ENCODE peak calls at places on chromosomes 2 and 18, in seven cellular contexts. S, L, Q, E, O, D and I are unnamed samples.

GRCh38 chr2:152924722-152925121 is 206.3 kb downstream of the ARL6IP6 start:
- DNase-seq in S (peak), E (no peak), L (no peak), D (peak), Q (no peak), O (no peak), I (no peak)

GRCh38 chr2:219001577-219002394 is 8.6 kb upstream of the CRYBA2 start:
- DNase-seq in E (no peak), S (peak), Q (no peak), L (no peak), D (no peak), O (peak), I (no peak)

GRCh38 chr2:119744335-119744939 is 15.3 kb upstream of the PTPN4 start:
- DNase-seq in L (no peak), D (no peak), S (peak), Q (peak), O (no peak), E (no peak), I (no peak)

GRCh38 chr2:39304729-39305128 is 61.0 kb upstream of the CDKL4 start:
- DNase-seq in L (no peak), S (no peak), E (no peak), O (no peak), D (no peak), Q (no peak), I (no peak)

GRCh38 chr2:33298233-33298632 is 178.2 kb upstream of the RASGRP3 start:
- DNase-seq in E (no peak), Q (peak), D (no peak), L (no peak), S (no peak), O (no peak), I (no peak)

GRCh38 chr18:66280470-66280869 is 323.4 kb downstream of the CDH19 start:
- DNase-seq in O (no peak), E (no peak), D (no peak), L (no peak), Q (no peak), S (no peak), I (no peak)

GRCh38 chr2:197556456-197556855 is 40.6 kb downstream of the MOB4 start:
- DNase-seq in Q (peak), D (no peak), S (no peak), L (no peak), E (no peak), O (no peak), I (no peak)

GRCh38 chr2:226118471-226119429 is 680.9 kb downstream of the IRS1 start:
- DNase-seq in S (no peak), L (peak), E (no peak), D (peak), O (no peak), Q (peak), I (no peak)

GRCh38 chr2:98376996-98377395 is 30.7 kb downstream of the CNGA3 start:
- DNase-seq in D (no peak), O (no peak), L (no peak), E (no peak), Q (no peak), S (no peak), I (no peak)

GRCh38 chr2:871926-872680 is 78.5 kb upstream of the SNTG2 start:
- DNase-seq in Q (no peak), S (no peak), E (no peak), D (no peak), O (no peak), L (no peak), I (no peak)

GRCh38 chr2:8115966-8116365 is 565.9 kb upstream of the ID2 start:
- DNase-seq in S (no peak), L (no peak), D (no peak), E (no peak), Q (peak), O (no peak), I (no peak)

GRCh38 chr2:200258881-200259576 is 47.5 kb upstream of the SPATS2L start:
- DNase-seq in E (no peak), S (peak), O (no peak), D (no peak), L (no peak), Q (peak), I (no peak)

GRCh38 chr2:117854610-117855009 is 40.1 kb downstream of the DDX18 start:
- DNase-seq in L (no peak), E (no peak), D (no peak), S (no peak), O (no peak), Q (no peak), I (no peak)

GRCh38 chr18:59150236-59150635 is 10.6 kb downstream of the SEC11C start:
- DNase-seq in D (no peak), S (no peak), L (no peak), Q (no peak), E (no peak), O (no peak), I (no peak)

GRCh38 chr2:191401287-191401686 is 156.1 kb downstream of the MYO1B start:
- DNase-seq in Q (peak), L (no peak), E (no peak), S (no peak), O (no peak), D (no peak), I (no peak)

GRCh38 chr2:53970095-53970897 is 497 bp downstream of the PSME4 start:
- DNase-seq in S (peak), D (peak), O (peak), E (peak), Q (peak), L (peak), I (no peak)

GRCh38 chr2:12979066-12979465 is 262.3 kb downstream of the TRIB2 start:
- DNase-seq in L (no peak), D (no peak), E (no peak), S (peak), Q (no peak), O (no peak), I (no peak)

GRCh38 chr18:23857756-23858155 is 156.8 kb upstream of the TTC39C start:
- DNase-seq in E (no peak), D (no peak), Q (peak), L (no peak), S (peak), O (no peak), I (no peak)

GRCh38 chr18:12422936-12423335 is 15.2 kb downstream of the PRELID3A start:
- DNase-seq in D (no peak), Q (no peak), O (no peak), S (no peak), E (no peak), L (no peak), I (no peak)

GRCh38 chr2:146624429-146624828 is 1220.4 kb upstream of the ACVR2A start:
- DNase-seq in D (no peak), L (no peak), E (no peak), S (no peak), Q (no peak), O (no peak), I (no peak)

GRCh38 chr2:37558622-37559021 is 112.8 kb downstream of the CDC42EP3 start:
- DNase-seq in S (peak), O (peak), E (no peak), D (no peak), L (no peak), Q (no peak), I (no peak)
- TF ChIP-seq POLR2A in S (no peak), O (no peak), E (no peak), D (no peak), L (no peak), Q (no peak), I (no peak)

DNA sequence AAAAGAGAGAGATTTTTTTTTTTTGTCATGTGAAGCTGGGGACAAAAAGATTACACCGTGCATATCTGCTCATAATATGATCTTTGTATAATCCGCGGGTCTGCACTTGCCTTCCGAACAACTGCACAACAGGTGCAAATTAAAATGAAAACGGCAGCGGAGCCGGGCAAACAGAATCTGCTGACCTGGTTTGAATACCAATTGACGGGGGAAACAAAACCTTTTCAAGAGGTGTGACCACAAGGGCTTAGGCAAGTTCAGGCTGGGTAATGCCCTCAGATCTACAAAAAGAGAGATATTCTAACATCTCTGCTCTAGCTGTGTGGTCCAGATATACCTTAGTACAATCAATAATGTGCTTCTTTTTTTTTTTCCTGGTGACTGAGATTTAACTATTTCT is 88.5 kb downstream of the ZEB2 start:
- DNase-seq in S (no peak), D (no peak), E (no peak), L (no peak), O (no peak), Q (no peak), I (no peak)
- H3K4me3 ChIP-seq in S (peak), D (no peak), E (no peak), L (no peak), O (no peak), Q (no peak), I (peak)

DNA sequence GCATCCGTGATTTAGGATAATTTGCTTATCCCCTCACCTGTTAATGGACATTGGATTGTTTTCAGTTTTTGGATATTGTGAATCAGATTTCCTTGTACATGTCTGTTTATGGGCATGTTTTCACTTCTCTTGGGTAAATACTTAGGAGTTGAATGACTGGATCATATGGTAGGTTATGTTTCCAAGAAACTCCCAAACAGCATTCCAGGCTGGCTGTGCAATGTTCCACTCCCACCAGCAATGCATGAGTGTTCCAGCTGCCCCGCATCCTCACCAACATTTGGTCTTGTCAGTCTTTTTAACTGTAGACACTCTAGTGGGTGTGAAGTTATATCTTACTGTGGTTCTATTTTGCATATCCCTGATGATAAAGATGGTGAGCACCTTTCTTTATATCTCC is 8.9 kb upstream of the LRRFIP1 start:
- DNase-seq in E (no peak), S (no peak), D (no peak), O (no peak), L (no peak), Q (peak), I (no peak)
- H3K27ac ChIP-seq in E (no peak), S (no peak), D (no peak), O (no peak), L (no peak), Q (no peak), I (no peak)

GRCh38 chr2:6913415-6914157 is 3.6 kb upstream of the RNF144A start:
- DNase-seq in O (no peak), L (no peak), Q (no peak), D (no peak), S (no peak), E (no peak), I (no peak)

GRCh38 chr2:6909431-6910385 is 7.5 kb upstream of the RNF144A start:
- DNase-seq in L (no peak), D (no peak), Q (no peak), S (no peak), O (no peak), E (no peak), I (no peak)

GRCh38 chr2:6915399-6915798 is 1.8 kb upstream of the RNF144A start:
- DNase-seq in E (no peak), D (no peak), L (no peak), S (no peak), Q (no peak), O (no peak), I (no peak)

GRCh38 chr2:6914829-6915228 is 2.4 kb upstream of the RNF144A start:
- DNase-seq in E (no peak), Q (peak), S (no peak), O (no peak), D (peak), L (no peak), I (no peak)

GRCh38 chr2:6911721-6912120 is 5.5 kb upstream of the RNF144A start:
- DNase-seq in O (no peak), Q (no peak), E (no peak), D (no peak), L (no peak), S (no peak), I (no peak)
- TF ChIP-seq POLR2A in O (no peak), Q (no peak), E (no peak), D (no peak), L (no peak), S (no peak), I (no peak)

GRCh38 chr2:40488101-40488598 is 36.3 kb upstream of the SLC8A1 start:
- DNase-seq in Q (peak), L (no peak), D (no peak), S (no peak), O (no peak), E (no peak), I (no peak)
- H3K4me3 ChIP-seq in Q (no peak), L (no peak), D (no peak), S (no peak), O (no peak), E (no peak), I (no peak)

DNA sequence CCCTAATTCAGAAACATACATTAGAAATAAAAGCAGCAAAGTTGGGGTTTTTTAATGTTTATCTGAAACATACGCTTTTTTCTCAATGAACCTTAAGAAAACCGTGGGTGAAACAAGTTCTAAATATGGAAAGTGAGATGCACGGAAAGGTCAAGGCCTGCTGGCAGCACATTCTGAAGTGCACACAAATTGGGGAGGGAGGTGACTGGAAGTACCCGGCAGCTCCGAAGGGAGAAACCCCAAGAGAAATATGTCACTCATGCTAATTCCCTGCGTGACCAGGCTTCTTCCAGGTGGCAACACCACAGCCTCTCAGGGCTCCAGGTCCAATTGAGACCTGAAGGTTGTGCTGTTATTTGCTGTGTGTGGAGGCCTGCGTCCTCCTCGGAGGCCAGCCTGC is 45.5 kb downstream of the EIPR1 start:
- DNase-seq in O (no peak), L (no peak), E (no peak), Q (no peak), D (peak), S (no peak), I (no peak)
- H3K27ac ChIP-seq in O (no peak), L (no peak), E (no peak), Q (no peak), D (peak), S (no peak), I (no peak)